ENCODE peak calls at places on chromosome 9, in four cellular contexts. N is H1, T is K562, F is HepG2. A is an unnamed sample.
A peak's percentile ranks its signal among the peaks of the same experiment; 100 is the strongest.

GRCh38 chr9:102035929-102036328 is 297.5 kb upstream of the GRIN3A start:
- DNase-seq in T (no peak), F (no peak), N (no peak), A (no peak)

GRCh38 chr9:99873943-99874584 is 32.4 kb upstream of the STX17 start:
- DNase-seq in F (no peak), N (no peak), T (no peak), A (no peak)

GRCh38 chr9:134326754-134327526 is 685 bp downstream of the RXRA start:
- DNase-seq in F (no peak), T (peak; percentile 61), N (no peak), A (no peak)

GRCh38 chr9:90942555-90942954 is 140.9 kb downstream of the SYK start:
- DNase-seq in T (no peak), N (no peak), F (no peak), A (peak; percentile 19)

GRCh38 chr9:19173598-19174125 is 46.4 kb upstream of the PLIN2 start:
- DNase-seq in N (no peak), T (no peak), F (peak; percentile 70), A (no peak)

GRCh38 chr9:132638240-132638639 is 31.5 kb downstream of the DDX31 start:
- DNase-seq in N (no peak), F (no peak), T (no peak), A (no peak)

GRCh38 chr9:137366445-137366810 is 56.5 kb downstream of the EXD3 start:
- DNase-seq in N (no peak), F (no peak), T (no peak), A (no peak)

GRCh38 chr9:82091610-82092009 is 103.0 kb downstream of the SPATA31D1 start:
- DNase-seq in F (no peak), T (no peak), N (no peak), A (no peak)

GRCh38 chr9:92522983-92523970 is 12.5 kb downstream of the ECM2 start:
- DNase-seq in T (no peak), N (no peak), F (peak; percentile 20), A (no peak)

GRCh38 chr9:134947265-134947955 is 29.7 kb upstream of the FCN1 start:
- DNase-seq in N (no peak), F (no peak), T (no peak), A (no peak)

GRCh38 chr9:34607331-34607730 is 4.6 kb downstream of the RPP25L start:
- DNase-seq in T (peak; percentile 20), F (no peak), N (no peak), A (no peak)

GRCh38 chr9:108634669-108635462 is 220.9 kb downstream of the ACTL7B start:
- DNase-seq in N (no peak), T (no peak), F (no peak), A (no peak)

GRCh38 chr9:124352616-124353015 is 62.6 kb downstream of the PSMB7 start:
- DNase-seq in F (no peak), T (no peak), N (no peak), A (no peak)

GRCh38 chr9:98314381-98315066 is 59.1 kb upstream of the TBC1D2 start:
- DNase-seq in F (no peak), T (no peak), N (no peak), A (no peak)

GRCh38 chr9:114484854-114485443 is 20.3 kb downstream of the WHRN start:
- DNase-seq in T (peak; percentile 65), F (no peak), N (no peak), A (peak; percentile 80)

GRCh38 chr9:88692837-88693236 is 157.9 kb downstream of the NXNL2 start:
- DNase-seq in F (no peak), N (no peak), T (no peak), A (no peak)

GRCh38 chr9:33044677-33045282 is 19.7 kb downstream of the DNAJA1 start:
- DNase-seq in F (no peak), T (no peak), N (no peak), A (no peak)

GRCh38 chr9:35313911-35314310 is 152.1 kb downstream of the UNC13B start:
- DNase-seq in N (no peak), T (no peak), F (no peak), A (no peak)

GRCh38 chr9:131823701-131824146 is 83.8 kb upstream of the RAPGEF1 start:
- DNase-seq in T (no peak), F (no peak), N (no peak), A (no peak)

GRCh38 chr9:130447193-130447816 is 2.5 kb downstream of the ASS1 start:
- DNase-seq in F (no peak), T (no peak), N (no peak), A (no peak)

GRCh38 chr9:91004992-91005391 is 203.4 kb downstream of the SYK start:
- DNase-seq in N (no peak), F (peak; percentile 7), T (no peak), A (no peak)

GRCh38 chr9:99433555-99433954 is 211.5 kb downstream of the SEC61B start:
- DNase-seq in N (peak; percentile 13), F (peak; percentile 53), T (no peak), A (peak; percentile 49)

GRCh38 chr9:2477755-2478154 is 143.8 kb upstream of the VLDLR start:
- DNase-seq in F (peak; percentile 7), T (no peak), N (no peak), A (no peak)

GRCh38 chr9:77802512-77803293 is 154.6 kb upstream of the GNA14 start:
- DNase-seq in N (no peak), T (no peak), F (no peak), A (no peak)

GRCh38 chr9:20508242-20508641 is 114.1 kb downstream of the MLLT3 start:
- DNase-seq in T (no peak), F (no peak), N (no peak), A (no peak)

GRCh38 chr9:79742145-79742820 is 170.5 kb downstream of the TLE4 start:
- DNase-seq in F (no peak), N (no peak), T (no peak), A (no peak)

GRCh38 chr9:131282688-131283422 is 6.5 kb upstream of the FAM78A start:
- DNase-seq in F (no peak), T (peak; percentile 63), N (no peak), A (no peak)

GRCh38 chr9:70988551-70988950 is 132.9 kb downstream of the TRPM3 start:
- DNase-seq in N (no peak), F (no peak), T (no peak), A (no peak)
- TF ChIP-seq RAD21 in N (no peak), F (no peak), T (no peak), A (no peak)

DNA sequence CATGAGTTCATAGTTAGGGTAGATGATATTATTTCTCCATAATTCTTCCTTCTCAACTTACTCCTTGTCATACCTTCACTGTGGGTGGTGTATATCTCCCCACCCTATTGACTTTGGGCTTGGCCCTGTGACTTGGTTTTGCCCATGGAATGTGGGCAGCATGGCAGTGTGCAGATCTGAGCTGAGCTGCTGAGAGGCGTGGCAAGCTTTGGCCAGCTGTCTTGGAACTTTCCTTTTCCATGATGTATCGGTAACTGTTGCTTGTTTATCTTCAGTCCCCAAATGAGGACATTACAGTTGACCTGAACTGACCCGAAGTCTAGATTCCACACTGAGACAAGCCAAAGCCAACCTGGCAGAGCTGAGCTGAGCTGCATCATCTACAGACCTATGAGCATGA is 70.4 kb downstream of the RALGPS1 start:
- DNase-seq in T (no peak), F (no peak), N (no peak), A (no peak)
- TF ChIP-seq HDAC6 in T (no peak), F (no peak), N (no peak), A (no peak)

GRCh38 chr9:119677811-119678530 is 308.7 kb upstream of the BRINP1 start:
- DNase-seq in F (no peak), N (no peak), T (no peak), A (no peak)
- TF ChIP-seq RAD21 in F (no peak), N (no peak), T (no peak), A (no peak)

DNA sequence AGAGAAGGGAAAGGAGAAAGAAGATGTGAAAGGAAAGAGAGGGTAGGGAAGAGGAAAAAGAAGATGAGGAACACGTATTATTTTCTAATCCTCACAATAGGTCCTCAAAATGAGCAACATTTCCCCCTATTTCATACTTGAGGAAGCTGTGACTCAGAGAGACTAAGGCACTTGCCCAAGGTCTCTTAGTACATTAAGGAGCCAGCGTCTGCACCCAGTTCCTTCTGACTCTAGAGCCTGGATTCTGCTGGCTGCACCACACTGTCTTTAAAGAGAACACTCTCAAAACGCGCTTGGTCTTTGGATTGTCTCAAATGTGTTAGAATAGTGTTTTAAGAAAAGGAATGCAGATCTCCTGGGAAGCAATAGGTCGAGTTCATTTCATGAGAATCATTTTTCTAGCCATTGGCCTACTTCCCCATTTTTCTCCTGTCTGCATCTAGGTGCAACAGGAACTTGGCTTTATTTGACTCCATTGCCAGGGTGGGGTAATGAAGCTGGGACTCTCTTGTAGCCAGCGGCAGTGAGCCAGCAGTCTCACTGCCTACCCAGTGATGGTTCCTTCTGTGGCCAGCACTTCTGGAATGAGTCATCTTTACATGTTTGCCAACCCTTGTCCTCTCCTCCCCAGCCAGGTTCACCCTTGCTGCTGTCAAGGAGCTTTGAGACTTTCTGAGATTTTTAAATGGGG is 82.6 kb downstream of the DOCK8 start:
- DNase-seq in F (no peak), N (no peak), T (no peak), A (peak; percentile 91)
- TF ChIP-seq HDAC6 in F (no peak), N (no peak), T (no peak), A (no peak)

GRCh38 chr9:29449294-29449693 is 1876.0 kb upstream of the C9orf72 start:
- DNase-seq in N (no peak), F (no peak), T (no peak), A (no peak)
- TF ChIP-seq RAD21 in N (no peak), F (no peak), T (no peak), A (no peak)

DNA sequence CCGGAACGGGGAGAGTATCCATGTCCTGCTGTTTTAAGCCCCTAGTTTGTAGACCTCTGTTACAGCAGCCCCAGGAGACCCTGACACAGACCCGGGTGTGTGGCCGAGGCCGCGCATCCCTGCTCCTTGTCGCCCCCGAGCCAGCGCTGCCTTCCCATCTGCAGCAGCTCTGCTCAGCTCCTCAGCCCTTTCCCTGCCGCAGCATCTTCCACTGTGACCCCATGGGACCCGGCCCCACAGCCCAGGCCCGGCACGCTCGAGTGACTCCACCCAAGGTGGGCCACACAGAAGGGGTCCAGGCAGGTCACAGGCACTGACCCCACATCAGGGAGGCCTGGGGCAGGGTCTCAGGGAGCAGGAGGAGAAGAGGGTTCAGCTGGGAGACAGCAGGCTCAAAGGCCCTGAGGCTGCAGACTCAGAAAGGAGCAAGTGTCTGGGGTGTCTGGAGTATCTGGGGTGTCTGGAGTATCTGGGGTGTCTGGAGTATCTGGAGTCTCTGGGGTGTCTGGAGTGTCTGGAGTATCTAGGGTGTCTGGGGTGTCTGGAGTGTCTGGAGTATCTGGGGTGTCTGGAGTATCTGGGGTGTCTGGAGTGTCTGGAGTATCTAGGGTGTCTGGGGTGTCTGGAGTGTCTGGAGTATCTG is 31.2 kb downstream of the LHX3 start:
- DNase-seq in F (no peak), N (no peak), T (no peak), A (no peak)
- TF ChIP-seq HDAC6 in F (no peak), N (no peak), T (no peak), A (no peak)

DNA sequence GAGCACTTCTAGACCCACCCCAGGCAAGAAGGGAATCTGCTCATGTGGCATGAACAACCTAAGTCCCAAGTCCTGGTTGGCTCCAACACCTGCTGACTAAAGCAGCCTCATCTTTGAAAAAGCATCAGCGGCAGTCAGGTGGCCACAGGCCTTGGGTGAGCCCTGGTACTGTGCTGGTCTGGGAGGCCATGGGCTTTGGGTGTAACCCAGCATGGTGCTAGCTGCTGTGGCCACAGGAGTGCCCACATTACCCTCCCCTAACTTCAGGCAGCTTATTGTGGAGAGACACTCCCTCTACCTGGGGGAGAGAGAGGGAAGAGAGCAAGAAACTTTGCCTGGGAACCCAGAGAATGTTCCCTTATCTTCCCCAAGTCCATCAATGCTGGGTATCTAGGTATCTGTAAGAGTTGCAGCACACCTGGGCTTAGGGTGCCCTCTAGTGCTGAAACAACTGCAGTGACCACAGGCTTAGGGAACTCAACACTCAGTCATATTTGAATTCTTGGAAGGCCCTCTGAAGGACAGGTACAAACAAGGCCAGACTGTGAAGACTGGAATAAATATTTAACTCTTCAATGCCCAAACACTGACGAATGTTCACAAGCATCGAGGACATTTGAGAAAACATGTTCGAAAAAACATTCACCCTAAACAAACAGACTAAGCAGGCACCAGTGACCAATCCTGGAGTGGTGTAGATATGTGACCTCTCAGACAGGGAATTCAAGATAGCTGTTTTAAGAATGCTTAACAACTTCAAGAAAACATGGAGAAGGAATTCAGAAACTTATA is 69.9 kb upstream of the OR2K2 start:
- DNase-seq in T (no peak), F (peak; percentile 54), N (peak; percentile 21), A (no peak)
- TF ChIP-seq RAD21 in T (no peak), F (peak; percentile 62), N (peak; percentile 86), A (peak; percentile 21)

A was measured in GM12878.